ENCODE peak calls at places on chromosomes 1 and 21, in six cellular contexts. C is AG04450, E is IMR-90, H is GM23338, I is lower lobe of right lung, G is HFF-Myc. N is an unnamed sample.

GRCh38 chr1:36924282-36924791 is 110.0 kb downstream of the GRIK3 start:
- DNase-seq in C (no peak), E (peak; percentile 18), H (peak; percentile 94), I (peak; percentile 55), G (peak; percentile 3), N (peak; percentile 19)

GRCh38 chr21:41258617-41259016 is 58.0 kb upstream of the FAM3B start:
- DNase-seq in C (peak; percentile 42), E (peak; percentile 88), H (no peak), I (no peak), G (no peak), N (peak; percentile 25)

GRCh38 chr1:161001068-161001467 is 19.9 kb downstream of the F11R start:
- DNase-seq in C (no peak), E (no peak), H (no peak), I (no peak), G (no peak), N (no peak)

GRCh38 chr1:232225336-232226131 is 404.4 kb downstream of the SIPA1L2 start:
- DNase-seq in C (no peak), E (no peak), H (peak; percentile 44), I (no peak), G (no peak), N (no peak)

GRCh38 chr21:31846690-31847089 is 26.1 kb upstream of the HUNK start:
- DNase-seq in C (no peak), E (no peak), H (no peak), I (no peak), G (no peak), N (no peak)

GRCh38 chr1:108661030-108661609 is at the start of gene HENMT1:
- DNase-seq in C (no peak), E (peak; percentile 35), H (peak; percentile 82), I (peak; percentile 81), G (peak; percentile 10), N (peak; percentile 66)

GRCh38 chr1:36322786-36323635 is 434 bp downstream of the EVA1B start:
- DNase-seq in C (no peak), E (peak; percentile 59), H (peak; percentile 71), I (peak; percentile 62), G (no peak), N (peak; percentile 58)

GRCh38 chr21:39451332-39452206 is at the start of gene SH3BGR:
- DNase-seq in C (no peak), E (no peak), H (peak; percentile 93), I (peak; percentile 69), G (no peak), N (peak; percentile 65)

GRCh38 chr21:15557925-15558324 is 171.9 kb upstream of the USP25 start:
- DNase-seq in C (no peak), E (no peak), H (no peak), I (no peak), G (no peak), N (no peak)

GRCh38 chr1:67735806-67736627 is 51.0 kb downstream of the GADD45A start:
- DNase-seq in C (peak; percentile 78), E (peak; percentile 96), H (no peak), I (peak; percentile 55), G (peak; percentile 87), N (peak; percentile 94)

GRCh38 chr1:235329139-235329808 is 904 bp downstream of the GGPS1 start:
- DNase-seq in C (no peak), E (peak; percentile 45), H (peak; percentile 47), I (no peak), G (no peak), N (no peak)

GRCh38 chr1:6136516-6137220 is 43.5 kb downstream of the CHD5 start:
- DNase-seq in C (no peak), E (no peak), H (no peak), I (peak; percentile 21), G (no peak), N (no peak)

GRCh38 chr1:204578867-204579664 is 62.9 kb downstream of the MDM4 start:
- DNase-seq in C (no peak), E (no peak), H (peak; percentile 59), I (no peak), G (no peak), N (peak; percentile 48)

GRCh38 chr1:171488190-171488929 is 3.0 kb downstream of the PRRC2C start:
- DNase-seq in C (no peak), E (no peak), H (no peak), I (no peak), G (no peak), N (no peak)

GRCh38 chr1:111595807-111596206 is 23.8 kb upstream of the RAP1A start:
- DNase-seq in C (no peak), E (no peak), H (no peak), I (no peak), G (no peak), N (no peak)

GRCh38 chr1:17024721-17025120 is 13.0 kb upstream of the ATP13A2 start:
- DNase-seq in C (no peak), E (no peak), H (no peak), I (no peak), G (no peak), N (no peak)
- H3K4me3 ChIP-seq in C (no peak overlapping the region), E (no peak overlapping the region), H (no peak overlapping the region), I (no peak overlapping the region), G (no peak overlapping the region), N (no peak overlapping the region)

GRCh38 chr1:40592107-40592773 is 60.8 kb downstream of the ZNF684 start:
- DNase-seq in C (no peak), E (peak; percentile 17), H (peak; percentile 61), I (no peak), G (no peak), N (peak; percentile 42)
- TF ChIP-seq CTCF in C (peak; percentile 45), E (peak; percentile 40), H (peak; percentile 67), I (peak; percentile 35), G (peak; percentile 58), N (peak; percentile 49)

GRCh38 chr21:46636550-46637289 is 1.2 kb downstream of the PRMT2 start:
- DNase-seq in C (no peak), E (no peak), H (no peak), I (no peak), G (no peak), N (no peak)
- H3K4me3 ChIP-seq in C (peak overlapping the region; percentile 100), E (peak overlapping the region; percentile 90), H (peak overlapping the region; percentile 78), I (peak overlapping the region; percentile 81), G (peak overlapping the region; percentile 77), N (peak overlapping the region; percentile 100)

GRCh38 chr1:195939844-195940243 is 668.4 kb downstream of the KCNT2 start:
- DNase-seq in C (no peak), E (no peak), H (peak; percentile 83), I (no peak), G (no peak), N (peak; percentile 6)
- TF ChIP-seq CTCF in C (peak; percentile 8), E (no peak), H (peak; percentile 85), I (no peak), G (peak; percentile 17), N (no peak)

GRCh38 chr1:16029288-16029687 is 7.5 kb downstream of the CLCNKA start:
- DNase-seq in C (no peak), E (no peak), H (no peak), I (no peak), G (no peak), N (no peak)

GRCh38 chr1:16028237-16029002 is 6.6 kb downstream of the CLCNKA start:
- DNase-seq in C (no peak), E (no peak), H (no peak), I (no peak), G (no peak), N (no peak)

GRCh38 chr1:16022393-16022792 is 557 bp downstream of the CLCNKA start:
- DNase-seq in C (no peak), E (no peak), H (no peak), I (no peak), G (no peak), N (no peak)

GRCh38 chr1:16023050-16023653 is 1.3 kb downstream of the CLCNKA start:
- DNase-seq in C (no peak), E (no peak), H (no peak), I (no peak), G (no peak), N (no peak)

GRCh38 chr1:16026723-16027484 is 5.1 kb downstream of the CLCNKA start:
- DNase-seq in C (no peak), E (no peak), H (peak; percentile 96), I (no peak), G (peak; percentile 24), N (peak; percentile 35)
- H3K4me3 ChIP-seq in C (peak overlapping the region; percentile 41), E (peak overlapping the region; percentile 46), H (peak overlapping the region; percentile 57), I (peak overlapping the region; percentile 30), G (no peak overlapping the region), N (peak overlapping the region; percentile 34)

GRCh38 chr1:114431026-114431425 is 80.0 kb downstream of the TRIM33 start:
- DNase-seq in C (no peak), E (no peak), H (no peak), I (no peak), G (no peak), N (no peak)

GRCh38 chr1:114423455-114423854 is 87.5 kb downstream of the TRIM33 start:
- DNase-seq in C (no peak), E (no peak), H (no peak), I (no peak), G (no peak), N (no peak)

GRCh38 chr1:114427612-114428011 is 83.4 kb downstream of the TRIM33 start:
- DNase-seq in C (no peak), E (no peak), H (no peak), I (no peak), G (no peak), N (no peak)

GRCh38 chr1:114428083-114428754 is 82.8 kb downstream of the TRIM33 start:
- DNase-seq in C (no peak), E (peak; percentile 37), H (no peak), I (no peak), G (no peak), N (peak; percentile 57)
- TF ChIP-seq CTCF in C (peak; percentile 56), E (peak; percentile 53), H (no peak), I (peak; percentile 44), G (peak; percentile 24), N (peak; percentile 59)

DNA sequence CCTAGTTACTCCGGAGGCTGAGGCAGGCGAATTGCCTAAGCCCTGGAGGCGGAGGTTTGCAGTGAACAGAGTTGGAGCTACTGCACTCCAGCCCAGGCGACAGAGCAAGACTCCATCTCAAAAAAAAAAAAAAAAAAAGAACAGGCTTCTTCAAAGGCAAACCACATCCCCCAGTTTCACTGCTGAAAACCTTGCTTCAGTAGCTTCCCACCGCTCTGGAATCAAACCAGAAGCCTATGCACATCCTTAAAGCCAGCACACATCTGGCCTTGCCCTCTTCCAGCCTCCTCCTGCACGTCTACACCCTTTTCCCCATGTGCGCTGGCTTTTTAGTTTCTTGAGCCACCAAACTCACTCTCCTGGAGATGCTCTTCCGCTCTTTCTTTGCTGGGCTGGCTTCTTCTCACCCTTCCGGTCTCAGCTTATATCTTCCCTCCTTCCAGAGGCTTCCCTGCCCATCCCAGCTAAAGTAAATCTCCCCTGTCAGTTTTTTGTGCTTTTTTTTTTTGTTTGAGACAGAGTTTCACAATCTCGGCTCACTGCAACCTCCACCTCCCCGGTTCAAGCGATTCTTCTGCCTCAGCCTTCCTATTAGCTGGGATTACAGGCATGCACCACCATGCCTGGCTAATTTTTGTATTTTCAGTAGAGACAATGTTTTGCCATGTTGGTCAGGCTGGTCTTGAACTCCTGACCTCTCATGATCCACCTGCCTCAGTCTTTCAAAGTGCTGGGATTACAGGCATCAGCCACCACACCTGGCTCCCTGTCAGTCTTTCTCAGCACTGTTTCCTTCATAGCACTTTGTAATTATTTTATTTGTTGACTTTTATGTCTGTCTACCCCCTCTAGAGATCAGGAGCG is 42.0 kb upstream of the ID3 start:
- DNase-seq in C (no peak), E (no peak), H (no peak), I (no peak), G (no peak), N (no peak)
- H3K4me3 ChIP-seq in C (no peak overlapping the region), E (no peak overlapping the region), H (no peak overlapping the region), I (no peak overlapping the region), G (no peak overlapping the region), N (no peak overlapping the region)

N was measured in fibroblast of the aortic adventitia.